ENCODE peak calls at places on chromosomes 2 and 18, in five cellular contexts. X, F, A, S and O are unnamed samples.

GRCh38 chr2:62292190-62292589 is 96.3 kb downstream of the B3GNT2 start:
- DNase-seq in X (no peak), F (no peak), A (peak), S (no peak), O (peak)

GRCh38 chr2:10183146-10183675 is 60.7 kb downstream of the RRM2 start:
- DNase-seq in X (no peak), F (no peak), A (no peak), S (no peak), O (no peak)

GRCh38 chr2:79512442-79513401 is at the start of gene CTNNA2:
- DNase-seq in X (no peak), F (peak), A (peak), S (peak), O (no peak)

GRCh38 chr2:4673025-4673489 is 969.7 kb downstream of the DCDC2C start:
- DNase-seq in X (no peak), F (no peak), A (no peak), S (peak), O (peak)

GRCh38 chr2:50529600-50530218 is 502.2 kb downstream of the NRXN1 start:
- DNase-seq in X (peak), F (no peak), A (peak), S (no peak), O (peak)

GRCh38 chr2:127226520-127227263 is 6.6 kb upstream of the CYP27C1 start:
- DNase-seq in X (no peak), F (no peak), A (peak), S (peak), O (peak)

GRCh38 chr2:1891971-1892486 is 147.7 kb upstream of the PXDN start:
- DNase-seq in X (no peak), F (no peak), A (no peak), S (no peak), O (no peak)

GRCh38 chr2:133077259-133077822 is 407.3 kb upstream of the LYPD1 start:
- DNase-seq in X (no peak), F (no peak), A (peak), S (no peak), O (no peak)

GRCh38 chr2:119111115-119111975 is 47.2 kb downstream of the C1QL2 start:
- DNase-seq in X (no peak), F (no peak), A (no peak), S (no peak), O (peak)

GRCh38 chr2:189439342-189439741 is 1.9 kb upstream of the WDR75 start:
- DNase-seq in X (no peak), F (no peak), A (no peak), S (no peak), O (no peak)

GRCh38 chr18:75563150-75563549 is 135.6 kb upstream of the SMIM21 start:
- DNase-seq in X (no peak), F (no peak), A (no peak), S (no peak), O (no peak)

GRCh38 chr2:203705184-203705583 is 1.3 kb upstream of the CD28 start:
- DNase-seq in X (peak), F (no peak), A (no peak), S (no peak), O (no peak)

GRCh38 chr2:1593371-1594205 is 150.7 kb downstream of the PXDN start:
- DNase-seq in X (no peak), F (no peak), A (peak), S (peak), O (peak)

GRCh38 chr18:55452123-55452611 is 135.8 kb downstream of the TCF4 start:
- DNase-seq in X (no peak), F (no peak), A (peak), S (no peak), O (no peak)

GRCh38 chr2:216533504-216534068 is 34.9 kb downstream of the RPL37A start:
- DNase-seq in X (no peak), F (no peak), A (no peak), S (no peak), O (no peak)

GRCh38 chr2:68336192-68336591 is 16.4 kb upstream of the CNRIP1 start:
- DNase-seq in X (no peak), F (no peak), A (peak), S (no peak), O (no peak)

GRCh38 chr18:49094979-49095632 is 144.3 kb upstream of the SMAD7 start:
- DNase-seq in X (no peak), F (no peak), A (peak), S (peak), O (no peak)

GRCh38 chr2:196130039-196130825 is 41.1 kb downstream of the STK17B start:
- DNase-seq in X (no peak), F (no peak), A (no peak), S (no peak), O (no peak)

GRCh38 chr2:202193881-202194353 is 44.5 kb downstream of the SUMO1 start:
- DNase-seq in X (no peak), F (no peak), A (no peak), S (no peak), O (no peak)

GRCh38 chr2:67394734-67395133 is 2.4 kb upstream of the ETAA1 start:
- DNase-seq in X (no peak), F (no peak), A (peak), S (peak), O (peak)